ENCODE peak calls at places on chromosomes 4 and X, in six cellular contexts. M, A, X, T, Z and J are unnamed samples.

GRCh38 chr4:73593631-73594241 is 26.5 kb downstream of the RASSF6 start:
- DNase-seq in M (peak; percentile 53), T (no peak), X (no peak), A (peak; percentile 45), Z (no peak), J (no peak)

GRCh38 chr4:118034061-118034785 is at the start of gene NDST3:
- DNase-seq in A (peak; percentile 85), X (peak; percentile 82), T (no peak), M (peak; percentile 79), Z (peak; percentile 22), J (no peak)

GRCh38 chr4:20428410-20429160 is 176.9 kb downstream of the SLIT2 start:
- DNase-seq in M (no peak), A (no peak), Z (no peak), T (no peak), X (no peak), J (no peak)

GRCh38 chr4:112361181-112361791 is 64.1 kb downstream of the ALPK1 start:
- DNase-seq in Z (no peak), M (no peak), T (no peak), X (no peak), A (no peak), J (no peak)

GRCh38 chrX:65985922-65986588 is 53.8 kb downstream of the VSIG4 start:
- DNase-seq in M (peak; percentile 69), T (peak; percentile 4), X (no peak), Z (peak; percentile 10), A (peak; percentile 57), J (peak; percentile 2)

GRCh38 chr4:127069675-127070074 is 563.1 kb upstream of the INTU start:
- DNase-seq in X (no peak), A (peak; percentile 28), M (no peak), Z (no peak), T (no peak), J (no peak)

GRCh38 chr4:158172558-158173258 is at the start of gene GASK1B:
- DNase-seq in A (peak; percentile 72), T (no peak), M (peak; percentile 76), Z (peak; percentile 51), X (no peak), J (no peak)

GRCh38 chr4:46123872-46124755 is at the start of gene GABRG1:
- DNase-seq in A (no peak), T (no peak), X (peak; percentile 22), M (peak; percentile 5), Z (no peak), J (no peak)

GRCh38 chrX:108297290-108297689 is 140.9 kb downstream of the COL4A6 start:
- DNase-seq in T (no peak), Z (no peak), X (no peak), M (no peak), A (no peak), J (no peak)

GRCh38 chrX:139691493-139691842 is 16.5 kb downstream of the MCF2 start:
- DNase-seq in M (peak; percentile 5), X (peak; percentile 17), A (no peak), T (no peak), Z (no peak), J (no peak)

GRCh38 chr4:160159457-160159856 is 1056.6 kb downstream of the RAPGEF2 start:
- DNase-seq in T (no peak), Z (no peak), X (no peak), A (no peak), M (no peak), J (no peak)

GRCh38 chrX:133590703-133591505 is 175.6 kb upstream of the GPC4 start:
- DNase-seq in X (no peak), A (no peak), Z (no peak), T (no peak), M (no peak), J (no peak)

GRCh38 chr4:169315530-169316306 is 45.0 kb upstream of the SH3RF1 start:
- DNase-seq in T (no peak), Z (no peak), X (no peak), A (peak; percentile 57), M (peak; percentile 35), J (no peak)

GRCh38 chrX:44570524-44570923 is 27.9 kb upstream of the FUNDC1 start:
- DNase-seq in Z (no peak), M (no peak), A (no peak), T (no peak), X (no peak), J (no peak)

GRCh38 chrX:116379854-116380253 is 56.6 kb upstream of the SLC6A14 start:
- DNase-seq in Z (no peak), M (no peak), T (no peak), A (no peak), X (no peak), J (no peak)

GRCh38 chr4:73735231-73735630 is 5.1 kb upstream of the CXCL8 start:
- DNase-seq in M (no peak), A (peak; percentile 86), X (no peak), T (no peak), Z (peak; percentile 26), J (no peak)

GRCh38 chr4:25011135-25011866 is 19.4 kb downstream of the LGI2 start:
- DNase-seq in T (no peak), Z (no peak), M (peak; percentile 37), A (no peak), X (no peak), J (no peak)

GRCh38 chrX:139113682-139114081 is 402.2 kb upstream of the FGF13 start:
- DNase-seq in Z (no peak), X (no peak), T (no peak), A (no peak), M (no peak), J (no peak)